ENCODE peak calls at places on chromosomes 5 and 9, in seven cellular contexts. V is IMR-90, M is GM06990, J is fibroblast of pulmonary artery, T is progenitor cell of endocrine pancreas, R is PC-3, O is WTC11. Z is an unnamed sample.

GRCh38 chr9:78973906-78974305 is 597.9 kb upstream of the TLE4 start:
- DNase-seq in T (no peak), V (peak; percentile 79), J (peak; percentile 11), R (peak; percentile 91), O (no peak), M (no peak), Z (no peak)

GRCh38 chr5:88544131-88544530 is 275.5 kb upstream of the TMEM161B start:
- DNase-seq in J (no peak), O (no peak), V (no peak), T (no peak), M (no peak), R (no peak), Z (no peak)

GRCh38 chr9:112555844-112556482 is 69.3 kb downstream of the KIAA1958 start:
- DNase-seq in R (peak; percentile 32), O (no peak), J (no peak), M (no peak), T (no peak), V (no peak), Z (no peak)

GRCh38 chr5:33685873-33686550 is 205.8 kb downstream of the ADAMTS12 start:
- DNase-seq in R (no peak), T (no peak), J (no peak), O (peak; percentile 17), V (no peak), M (peak; percentile 23), Z (no peak)

GRCh38 chr5:130545291-130545690 is 619.8 kb downstream of the HINT1 start:
- DNase-seq in O (no peak), R (peak; percentile 74), J (no peak), M (no peak), V (no peak), T (no peak), Z (no peak)

GRCh38 chr5:100858987-100859545 is 44.0 kb downstream of the ST8SIA4 start:
- DNase-seq in J (no peak), T (no peak), V (no peak), M (no peak), O (no peak), R (peak; percentile 79), Z (no peak)

GRCh38 chr9:90003046-90003355 is 398.2 kb downstream of the GADD45G start:
- DNase-seq in J (no peak), R (no peak), O (no peak), T (no peak), M (no peak), V (no peak), Z (no peak)

GRCh38 chr9:130835441-130836298 is 616 bp downstream of the ABL1 start:
- DNase-seq in O (peak; percentile 67), R (no peak), T (no peak), J (peak; percentile 50), M (peak; percentile 68), V (peak; percentile 61), Z (peak; percentile 54)

GRCh38 chr5:123035320-123035949 is 1.1 kb downstream of the PPIC start:
- DNase-seq in T (no peak), O (peak; percentile 64), V (peak; percentile 27), J (peak; percentile 29), R (peak; percentile 66), M (peak; percentile 32), Z (peak; percentile 43)

GRCh38 chr5:42985129-42986037 is 54.7 kb downstream of the ANXA2R start:
- DNase-seq in V (peak; percentile 88), O (no peak), J (peak; percentile 76), R (peak; percentile 88), M (no peak), T (no peak), Z (no peak)

GRCh38 chr9:74494490-74494889 is 2.6 kb upstream of the RORB start:
- DNase-seq in T (no peak), M (no peak), O (no peak), V (no peak), R (no peak), J (no peak), Z (no peak)

GRCh38 chr5:56192246-56192645 is 40.9 kb downstream of the ANKRD55 start:
- DNase-seq in T (no peak), O (no peak), M (no peak), V (no peak), R (no peak), J (no peak), Z (no peak)

GRCh38 chr5:144276034-144276822 is 105.6 kb downstream of the KCTD16 start:
- DNase-seq in T (no peak), M (no peak), O (no peak), R (no peak), V (peak; percentile 6), J (peak; percentile 7), Z (no peak)

DNA sequence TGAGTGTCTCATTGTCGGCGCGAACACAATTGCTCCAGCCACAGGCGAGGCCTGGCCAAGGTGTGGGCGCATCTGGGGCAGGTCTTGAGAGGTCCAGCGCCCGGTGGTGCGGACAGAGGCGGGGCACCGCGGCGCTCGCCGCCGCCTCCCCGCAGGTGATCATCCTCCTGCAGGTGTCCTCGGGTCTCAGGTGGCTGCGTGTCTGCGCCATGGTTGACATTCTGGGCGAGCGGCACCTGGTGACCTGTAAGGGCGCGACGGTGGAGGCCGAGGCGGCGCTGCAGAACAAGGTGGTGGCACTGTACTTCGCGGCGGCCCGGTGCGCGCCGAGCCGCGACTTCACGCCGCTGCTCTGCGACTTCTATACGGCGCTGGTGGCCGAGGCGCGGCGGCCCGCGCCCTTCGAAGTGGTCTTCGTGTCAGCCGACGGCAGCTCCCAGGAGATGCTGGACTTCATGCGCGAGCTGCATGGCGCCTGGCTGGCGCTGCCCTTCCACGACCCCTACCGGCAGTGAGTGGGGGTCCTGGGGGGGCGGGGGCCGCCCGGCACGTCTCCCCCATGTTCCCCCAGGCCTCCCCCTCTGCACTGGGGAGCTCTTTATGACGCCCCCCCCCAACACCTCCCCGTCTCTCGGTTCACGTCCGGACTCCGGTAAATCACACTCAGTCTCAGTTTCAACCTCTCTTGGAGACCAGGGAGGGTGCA is 401 bp downstream of the NXNL2 start:
- DNase-seq in O (peak; percentile 55), M (peak; percentile 26), V (no peak), J (no peak), R (no peak), T (peak; percentile 14), Z (peak; percentile 17)
- TF ChIP-seq CTCF in O (no peak), M (no peak), V (no peak), J (no peak), R (no peak), T (peak; percentile 20), Z (no peak)

DNA sequence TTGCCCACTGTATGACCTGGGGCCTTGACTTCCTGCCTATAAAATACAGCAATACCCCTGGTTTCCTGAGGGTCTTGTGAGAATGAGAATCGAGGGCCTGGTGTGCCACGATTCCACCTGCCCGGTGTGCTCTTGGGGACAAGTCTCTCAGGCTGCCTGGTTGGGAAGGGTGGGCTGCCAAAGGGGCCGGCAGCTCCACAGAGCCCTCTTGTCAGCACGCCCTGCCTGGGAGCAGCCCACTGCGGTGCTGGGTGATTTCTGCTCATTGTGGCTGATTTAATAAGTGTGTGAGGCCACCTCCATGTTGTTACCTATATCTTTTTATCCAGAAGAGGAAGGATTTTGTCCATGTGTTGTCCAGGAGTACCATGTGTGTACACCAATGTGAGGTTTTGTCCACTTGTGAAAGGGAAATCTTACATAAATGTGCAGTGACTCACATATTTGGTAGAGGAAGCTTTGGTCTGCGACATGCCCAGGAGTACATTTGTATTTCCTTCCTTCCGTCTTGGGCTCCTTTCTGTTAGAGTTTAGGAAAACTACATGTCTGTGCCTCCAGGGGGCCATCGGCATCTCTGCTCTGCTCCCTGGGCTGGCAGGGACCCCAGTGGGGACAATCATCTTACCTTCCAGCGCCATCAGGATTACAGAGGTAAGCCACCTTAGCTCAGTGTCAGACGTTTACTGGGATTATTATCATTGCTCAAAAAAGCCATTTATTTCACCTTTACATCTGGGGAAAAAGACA is 108.6 kb downstream of the PHF2 start:
- DNase-seq in M (no peak), T (peak; percentile 9), V (peak; percentile 24), O (peak; percentile 36), J (peak; percentile 27), R (peak; percentile 52), Z (no peak)
- TF ChIP-seq CTCF in M (peak; percentile 5), T (peak; percentile 54), V (peak; percentile 19), O (no peak), J (peak; percentile 31), R (peak; percentile 53), Z (no peak)

GRCh38 chr5:179678238-179679013 is 2.4 kb downstream of the CBY3 start:
- DNase-seq in R (peak; percentile 91), O (peak; percentile 93), V (peak; percentile 93), J (peak; percentile 96), M (peak; percentile 97), T (peak; percentile 91), Z (peak; percentile 97)

GRCh38 chr5:179680014-179680779 is 637 bp downstream of the CBY3 start:
- DNase-seq in R (no peak), M (no peak), J (no peak), V (no peak), O (no peak), T (no peak), Z (no peak)

GRCh38 chr5:179680780-179681411 is at the start of gene CBY3:
- DNase-seq in O (no peak), T (no peak), V (peak; percentile 45), R (peak; percentile 7), M (no peak), J (no peak), Z (no peak)

GRCh38 chr5:179679014-179679674 is 1.7 kb downstream of the CBY3 start:
- DNase-seq in J (peak; percentile 66), O (peak; percentile 84), M (no peak), V (peak; percentile 40), R (no peak), T (peak; percentile 27), Z (peak; percentile 91)
- TF ChIP-seq CTCF in J (peak; percentile 32), O (no peak), M (peak; percentile 44), V (peak; percentile 27), R (no peak), T (peak; percentile 40), Z (peak; percentile 51)

GRCh38 chr5:159531554-159532105 is 201.3 kb upstream of the IL12B start:
- DNase-seq in T (no peak), R (peak; percentile 36), M (no peak), J (no peak), O (no peak), V (no peak), Z (no peak)
- TF ChIP-seq CTCF in T (no peak), R (peak; percentile 48), M (no peak), J (peak; percentile 40), O (no peak), V (peak; percentile 27), Z (no peak)

DNA sequence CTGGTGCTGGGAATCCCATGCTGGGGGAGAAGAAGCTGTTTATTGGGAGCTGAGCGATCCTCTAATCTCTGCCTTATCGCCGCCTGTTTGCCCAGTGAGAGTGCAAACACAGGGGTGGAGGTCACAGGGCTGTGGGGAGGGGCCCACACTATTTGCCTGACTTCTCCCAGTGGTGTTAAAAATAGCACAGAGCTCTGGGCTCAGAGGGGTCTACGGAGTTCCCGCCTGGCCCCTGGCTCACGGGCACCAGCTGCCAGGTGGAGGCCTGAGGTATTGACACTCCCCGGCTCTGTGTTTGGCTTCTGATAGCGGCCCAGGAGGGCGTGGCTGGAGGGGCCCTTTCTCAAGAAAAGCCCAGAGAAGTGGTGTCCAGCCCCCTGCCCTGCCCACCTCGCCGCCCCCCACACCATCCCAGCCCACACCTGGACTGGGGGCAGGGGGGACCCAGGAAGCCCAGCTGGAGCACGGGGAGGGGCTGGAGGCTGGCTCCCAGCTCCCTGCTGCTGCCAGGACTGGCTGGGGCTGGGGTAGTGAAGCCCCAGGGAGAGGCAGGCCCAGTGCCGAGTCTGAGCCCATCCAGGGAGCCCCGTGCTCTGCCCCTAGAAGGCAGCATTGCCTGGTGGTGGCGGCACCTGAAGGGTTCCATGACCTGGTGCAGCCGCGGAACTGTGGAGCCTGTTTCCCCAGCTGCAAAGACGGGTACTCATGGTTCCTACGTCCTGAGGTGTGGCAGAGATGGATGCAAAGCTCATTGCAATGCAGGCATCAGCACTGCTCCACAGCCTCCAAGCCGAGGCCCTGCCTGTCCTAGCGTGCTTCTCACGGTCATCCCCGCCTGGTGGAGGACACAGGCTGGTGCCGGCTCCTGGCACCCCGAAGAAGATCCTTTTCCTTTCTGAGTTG is 35.7 kb upstream of the EGFL7 start:
- DNase-seq in J (no peak), V (no peak), T (peak; percentile 75), O (no peak), R (no peak), M (no peak), Z (no peak)
- TF ChIP-seq CTCF in J (no peak), V (no peak), T (peak; percentile 32), O (no peak), R (no peak), M (peak; percentile 1), Z (no peak)

Z was measured in activated CD8-positive, alpha-beta T cell treated with anti-CD3 and anti-CD28 coated beads for 36 hours.